ENCODE peak calls at places on chromosomes 11 and 22, in nine cellular contexts. I is hepatocyte, N is GM23248, C is neural progenitor cell, S is SK-N-SH, V is HCT116, D is PC-3, M is MM.1S, Y is GM23338. G is an unnamed sample. For H3K4me1, the result is how much of the 10 kb centered on the place peaks cover.

GRCh38 chr11:129862123-129862522 is 33.3 kb downstream of the NFRKB start:
- DNase-seq in I (peak), N (no peak), C (no peak), S (no peak), V (no peak), D (no peak), M (no peak), Y (peak), G (no peak)

GRCh38 chr22:39314251-39314971 is 5.0 kb downstream of the RPL3 start:
- DNase-seq in I (no peak), N (peak), C (no peak), S (no peak), V (no peak), D (no peak), M (no peak), Y (peak), G (no peak)

GRCh38 chr11:75184757-75185156 is 33.9 kb downstream of the SLCO2B1 start:
- DNase-seq in I (no peak), N (no peak), C (no peak), S (no peak), V (no peak), D (no peak), M (no peak), Y (no peak), G (no peak)

GRCh38 chr11:76156971-76157427 is 49.3 kb downstream of the WNT11 start:
- DNase-seq in I (no peak), N (no peak), C (no peak), S (peak), V (no peak), D (no peak), M (no peak), Y (no peak), G (no peak)

GRCh38 chr11:118634435-118635236 is 27.2 kb downstream of the PHLDB1 start:
- DNase-seq in I (peak), N (peak), C (peak), S (peak), V (no peak), D (peak), M (peak), Y (peak), G (no peak)

GRCh38 chr11:8383627-8384026 is 119.9 kb upstream of the LMO1 start:
- DNase-seq in I (no peak), N (no peak), C (no peak), S (no peak), V (no peak), D (no peak), M (no peak), Y (no peak), G (no peak)

GRCh38 chr11:36775157-36775556 is 177.1 kb upstream of the RAG2 start:
- DNase-seq in I (no peak), N (peak), C (no peak), S (no peak), V (no peak), D (peak), M (no peak), Y (no peak), G (no peak)

GRCh38 chr11:12087075-12087775 is 23.2 kb upstream of the MICAL2 start:
- DNase-seq in I (no peak), N (peak), C (no peak), S (no peak), V (peak), D (peak), M (peak), Y (peak), G (no peak)

GRCh38 chr11:105229257-105229656 is 89.7 kb upstream of the CARD18 start:
- DNase-seq in I (no peak), N (peak), C (no peak), S (no peak), V (no peak), D (no peak), M (no peak), Y (no peak), G (no peak)

GRCh38 chr22:22746963-22747933 is 102.8 kb downstream of the GGTLC2 start:
- DNase-seq in I (no peak), N (no peak), C (no peak), S (no peak), V (no peak), D (no peak), M (peak), Y (peak), G (peak)

GRCh38 chr11:107821199-107821926 is 37.2 kb downstream of the SLC35F2 start:
- DNase-seq in I (no peak), N (peak), C (no peak), S (no peak), V (no peak), D (no peak), M (no peak), Y (no peak), G (no peak)

GRCh38 chr11:133029096-133029495 is 503.2 kb downstream of the OPCML start:
- DNase-seq in I (no peak), N (no peak), C (no peak), S (no peak), V (no peak), D (no peak), M (no peak), Y (peak), G (no peak)

GRCh38 chr11:61963016-61963281 is 4.5 kb downstream of the FTH1 start:
- DNase-seq in I (no peak), N (no peak), C (no peak), S (no peak), V (no peak), D (no peak), M (no peak), Y (no peak), G (no peak)

GRCh38 chr22:36194971-36195370 is 6.6 kb downstream of the APOL4 start:
- DNase-seq in I (peak), N (peak), C (peak), S (peak), V (peak), D (peak), M (peak), Y (peak), G (peak)

GRCh38 chr11:111049131-111049530 is 196.4 kb upstream of the POU2AF2 start:
- DNase-seq in I (no peak), N (no peak), C (no peak), S (no peak), V (no peak), D (no peak), M (no peak), Y (no peak), G (no peak)

GRCh38 chr22:48315415-48316244 is 1512.0 kb downstream of the BRD1 start:
- DNase-seq in I (no peak), N (no peak), C (peak), S (no peak), V (no peak), D (no peak), M (no peak), Y (no peak), G (no peak)

GRCh38 chr22:48743601-48744282 is 1083.9 kb downstream of the BRD1 start:
- DNase-seq in I (peak), N (no peak), C (no peak), S (no peak), V (no peak), D (no peak), M (no peak), Y (no peak), G (no peak)

GRCh38 chr11:132604446-132604845 is 927.9 kb downstream of the OPCML start:
- DNase-seq in I (no peak), N (peak), C (no peak), S (no peak), V (no peak), D (no peak), M (no peak), Y (no peak), G (no peak)

GRCh38 chr11:131867457-131868257 is 497.2 kb downstream of the NTM start:
- DNase-seq in I (peak), N (peak), C (peak), S (peak), V (no peak), D (peak), M (peak), Y (peak), G (peak)

GRCh38 chr11:32899423-32899822 is 6.8 kb downstream of the QSER1 start:
- DNase-seq in I (no peak), N (no peak), C (no peak), S (no peak), V (no peak), D (no peak), M (peak), Y (no peak), G (no peak)

GRCh38 chr11:118607401-118608267 is at the start of gene PHLDB1:
- DNase-seq in I (peak), N (peak), C (peak), S (peak), V (no peak), D (peak), M (no peak), Y (peak), G (peak)

GRCh38 chr11:36278531-36279245 is 10.5 kb downstream of the COMMD9 start:
- DNase-seq in I (no peak), N (no peak), C (peak), S (no peak), V (no peak), D (no peak), M (no peak), Y (peak), G (no peak)

GRCh38 chr22:37454857-37455686 is 27.8 kb upstream of the ELFN2 start:
- DNase-seq in I (peak), N (peak), C (no peak), S (no peak), V (peak), D (peak), M (no peak), Y (no peak), G (no peak)

GRCh38 chr11:12829131-12829530 is 154.9 kb downstream of the TEAD1 start:
- DNase-seq in I (no peak), N (no peak), C (no peak), S (no peak), V (no peak), D (no peak), M (no peak), Y (no peak), G (no peak)

GRCh38 chr11:10076458-10077141 is 217.4 kb downstream of the SBF2 start:
- DNase-seq in I (peak), N (peak), C (peak), S (no peak), V (peak), D (peak), M (peak), Y (peak), G (peak)

GRCh38 chr11:101870510-101870909 is 44.3 kb upstream of the CEP126 start:
- DNase-seq in I (peak), N (peak), C (no peak), S (no peak), V (peak), D (peak), M (no peak), Y (no peak), G (no peak)

GRCh38 chr22:35299217-35299716 is 427 bp upstream of the TOM1 start:
- DNase-seq in I (peak), N (peak), C (no peak), S (peak), V (no peak), D (no peak), M (peak), Y (no peak), G (peak)

GRCh38 chr11:62353841-62354240 is 16.6 kb downstream of the ASRGL1 start:
- DNase-seq in I (no peak), N (no peak), C (no peak), S (no peak), V (no peak), D (peak), M (no peak), Y (no peak), G (no peak)

GRCh38 chr11:72012897-72013721 is 14.4 kb downstream of the IL18BP start:
- DNase-seq in I (no peak), N (peak), C (no peak), S (no peak), V (no peak), D (peak), M (no peak), Y (no peak), G (no peak)

GRCh38 chr11:73230276-73230875 is 12.3 kb downstream of the P2RY2 start:
- DNase-seq in I (no peak), N (no peak), C (no peak), S (no peak), V (no peak), D (no peak), M (no peak), Y (no peak), G (no peak)

GRCh38 chr11:19723572-19724342 is 11.1 kb downstream of the NAV2 start:
- DNase-seq in I (peak), N (peak), C (no peak), S (peak), V (peak), D (peak), M (no peak), Y (no peak), G (no peak)

GRCh38 chr11:127624455-127624854 is 623.9 kb upstream of the KIRREL3 start:
- DNase-seq in I (no peak), N (peak), C (no peak), S (no peak), V (no peak), D (no peak), M (no peak), Y (no peak), G (no peak)

GRCh38 chr11:120985718-120986569 is 38.0 kb upstream of the TBCEL start:
- DNase-seq in I (peak), N (peak), C (peak), S (peak), V (no peak), D (peak), M (peak), Y (peak), G (no peak)

GRCh38 chr22:22422629-22423112 is 85.9 kb downstream of the ZNF280B start:
- DNase-seq in I (peak), N (peak), C (peak), S (peak), V (peak), D (peak), M (peak), Y (peak), G (peak)

GRCh38 chr22:19407649-19408606 is 23.6 kb downstream of the HIRA start:
- DNase-seq in I (peak), N (peak), C (no peak), S (peak), V (no peak), D (no peak), M (no peak), Y (no peak), G (no peak)
- TF ChIP-seq EZH2phosphoT487 in I (no peak), N (no peak), C (no peak), S (no peak), V (no peak), D (no peak), M (no peak), Y (no peak), G (no peak)

GRCh38 chr11:59759900-59760299 is 4.7 kb downstream of the STX3 start:
- DNase-seq in I (no peak), N (no peak), C (no peak), S (no peak), V (no peak), D (no peak), M (no peak), Y (no peak), G (no peak)
- H3K4me3 ChIP-seq in I (no peak), N (no peak), C (no peak), S (no peak), V (no peak), D (no peak), M (no peak), Y (no peak), G (no peak)

GRCh38 chr22:50186789-50187523 is 1.2 kb downstream of the TRABD start:
- DNase-seq in I (peak), N (peak), C (peak), S (no peak), V (no peak), D (peak), M (peak), Y (peak), G (peak)
- H3K4me1 ChIP-seq in I (half or more), N (under half), C (under half), S (half or more), V (half or more), D (under half), M (under half), Y (under half), G (half or more)

GRCh38 chr22:17906978-17907730 is 117.2 kb downstream of the MICAL3 start:
- DNase-seq in I (no peak), N (no peak), C (no peak), S (no peak), V (no peak), D (no peak), M (no peak), Y (no peak), G (peak)
- TF ChIP-seq EZH2phosphoT487 in I (no peak), N (no peak), C (no peak), S (no peak), V (no peak), D (no peak), M (no peak), Y (no peak), G (no peak)

GRCh38 chr11:14362613-14363012 is 3.6 kb upstream of the RRAS2 start:
- DNase-seq in I (no peak), N (no peak), C (no peak), S (no peak), V (no peak), D (no peak), M (no peak), Y (no peak), G (no peak)
- H3K4me3 ChIP-seq in I (no peak), N (no peak), C (no peak), S (no peak), V (no peak), D (no peak), M (no peak), Y (no peak), G (no peak)

GRCh38 chr11:40289370-40289769 is 1170.1 kb downstream of the LRRC4C start:
- DNase-seq in I (no peak), N (no peak), C (no peak), S (no peak), V (no peak), D (no peak), M (no peak), Y (peak), G (no peak)

GRCh38 chr11:40291304-40292100 is 1168.0 kb downstream of the LRRC4C start:
- DNase-seq in I (no peak), N (no peak), C (peak), S (no peak), V (no peak), D (no peak), M (no peak), Y (no peak), G (no peak)

GRCh38 chr11:40288212-40288803 is 1171.1 kb downstream of the LRRC4C start:
- DNase-seq in I (no peak), N (no peak), C (no peak), S (no peak), V (no peak), D (no peak), M (no peak), Y (no peak), G (no peak)

GRCh38 chr11:40292636-40293585 is 1166.5 kb downstream of the LRRC4C start:
- DNase-seq in I (peak), N (no peak), C (peak), S (peak), V (no peak), D (no peak), M (no peak), Y (peak), G (no peak)

DNA sequence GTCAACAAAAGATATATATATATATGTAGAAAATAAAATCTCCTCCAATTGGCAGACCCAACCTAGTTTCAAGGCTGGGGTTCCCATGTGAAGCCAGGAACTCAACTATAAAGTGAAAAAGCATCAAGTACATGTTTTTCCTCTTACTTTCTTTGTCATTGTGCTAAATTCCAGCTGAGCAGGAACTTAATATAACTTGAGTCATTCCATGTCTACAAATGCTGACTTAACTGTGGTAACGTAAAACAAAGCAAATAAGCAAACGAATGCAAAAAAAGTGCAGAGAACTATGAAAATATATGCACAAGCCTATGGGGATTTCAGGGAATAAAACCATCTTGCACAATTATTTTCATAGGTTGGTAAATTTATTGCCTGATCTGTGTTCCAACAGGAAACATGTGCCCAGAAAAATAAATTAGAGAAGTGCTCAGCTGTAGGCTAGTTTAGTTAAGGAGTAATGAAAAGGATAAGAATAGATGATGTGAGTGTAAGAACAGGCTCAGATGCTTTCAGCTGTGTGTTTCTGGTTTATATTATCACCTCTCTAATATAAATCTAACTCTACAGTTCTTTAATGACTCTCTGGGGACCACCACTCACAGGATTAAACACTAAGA is 1169.3 kb downstream of the LRRC4C start:
- DNase-seq in I (no peak), N (no peak), C (no peak), S (no peak), V (no peak), D (peak), M (no peak), Y (no peak), G (no peak)
- H3K4me1 ChIP-seq in I (under half), N (under half), C (under half), S (under half), V (under half), D (under half), M (under half), Y (under half), G (under half)

G was measured in OCI-LY7.